ENCODE peak calls at places on chromosome 17, in seven cellular contexts. W is H9, O is omental fat pad, E is left ventricle myocardium inferior, C is fibroblast of lung, A is GM23338, J is left lung. X is an unnamed sample.

GRCh38 chr17:2137342-2138098 is 82.6 kb downstream of the HIC1 start:
- DNase-seq in O (no peak), W (peak), E (no peak), J (no peak), C (peak), A (peak), X (peak)

GRCh38 chr17:45640141-45640850 is 143.8 kb upstream of the CRHR1 start:
- DNase-seq in W (peak), J (peak), O (peak), E (peak), A (peak), C (peak), X (peak)

GRCh38 chr17:47324224-47325020 is 667 bp downstream of the EFCAB13 start:
- DNase-seq in A (peak), O (peak), E (peak), W (peak), J (peak), C (peak), X (peak)

GRCh38 chr17:47223007-47223406 is 13.9 kb downstream of the MYL4 start:
- DNase-seq in E (no peak), J (no peak), O (no peak), W (no peak), A (no peak), C (no peak), X (no peak)

GRCh38 chr17:73071387-73071999 is 21.0 kb downstream of the SLC39A11 start:
- DNase-seq in A (no peak), E (no peak), J (no peak), W (no peak), O (no peak), C (peak), X (no peak)

GRCh38 chr17:63024716-63025115 is 58.7 kb downstream of the TANC2 start:
- DNase-seq in O (no peak), C (peak), A (no peak), W (no peak), E (no peak), J (no peak), X (no peak)

GRCh38 chr17:4945176-4945943 is 3.0 kb downstream of the PFN1 start:
- DNase-seq in O (no peak), W (peak), J (peak), C (peak), A (peak), E (peak), X (peak)

GRCh38 chr17:29573871-29574731 is 5.6 kb downstream of the TP53I13 start:
- DNase-seq in O (no peak), A (no peak), J (peak), W (no peak), E (peak), C (no peak), X (no peak)

GRCh38 chr17:58452738-58453137 is 35.4 kb upstream of the RNF43 start:
- DNase-seq in C (peak), E (no peak), A (no peak), O (no peak), W (no peak), J (no peak), X (no peak)

GRCh38 chr17:58446086-58446485 is 28.8 kb upstream of the RNF43 start:
- DNase-seq in C (no peak), J (no peak), A (peak), O (no peak), W (no peak), E (no peak), X (no peak)

DNA sequence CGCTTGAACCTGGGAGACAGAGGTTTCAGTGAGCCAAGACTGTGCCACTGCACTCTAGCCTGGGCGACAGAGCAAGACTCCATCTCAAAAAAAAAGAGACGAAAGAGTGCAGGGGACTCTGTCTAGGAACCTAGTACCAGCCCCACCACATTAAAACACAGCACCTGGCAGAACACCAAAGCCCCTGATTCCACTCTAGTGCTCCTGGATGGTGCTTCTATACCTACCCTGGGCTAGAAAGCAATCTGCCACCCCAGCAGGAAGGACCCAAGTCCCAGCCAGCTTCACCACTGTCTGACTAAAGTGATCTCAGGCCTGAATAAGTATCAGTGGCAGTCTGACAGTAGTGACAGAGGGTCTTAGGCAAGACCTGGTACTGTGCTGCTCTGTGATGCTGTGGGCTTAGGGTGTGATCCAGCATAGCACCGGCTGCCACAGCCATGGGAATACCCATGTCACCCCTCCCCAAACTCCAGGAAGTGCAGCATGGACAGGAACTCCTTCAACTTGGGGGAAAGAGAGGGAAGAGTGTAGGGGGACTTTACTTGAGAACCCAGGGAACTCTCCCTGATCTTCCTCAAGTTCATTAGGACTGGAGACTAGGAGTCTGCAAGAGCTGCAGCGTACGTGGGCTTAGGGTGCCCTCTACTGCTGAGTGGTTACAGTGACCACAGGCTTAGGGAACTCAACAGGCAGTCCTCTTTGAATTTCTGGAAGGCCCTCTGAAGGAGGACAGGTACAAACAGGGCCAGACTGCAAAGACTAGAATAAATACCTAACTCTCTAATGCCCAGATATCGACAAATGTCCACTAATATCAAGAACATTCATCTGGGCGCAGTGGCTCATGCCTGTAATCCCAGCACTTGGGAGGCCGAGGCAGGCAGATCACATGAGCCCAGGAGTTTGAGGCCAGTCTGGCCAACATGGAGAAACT is 30.0 kb upstream of the RNF43 start:
- DNase-seq in W (peak), A (peak), E (peak), O (no peak), C (peak), J (peak), X (peak)
- TF ChIP-seq CTCF in W (peak), A (peak), E (peak), O (no peak), C (peak), J (peak), X (peak)

GRCh38 chr17:56121661-56122060 is 31.6 kb upstream of the ANKFN1 start:
- DNase-seq in W (no peak), O (no peak), C (no peak), A (peak), E (no peak), J (no peak), X (no peak)
- TF ChIP-seq CTCF in W (peak), O (no peak), C (peak), A (peak), E (no peak), J (no peak), X (no peak)

GRCh38 chr17:79188048-79188447 is 113.4 kb downstream of the ENGASE start:
- DNase-seq in J (no peak), C (no peak), O (no peak), A (peak), E (no peak), W (peak), X (no peak)
- TF ChIP-seq CTCF in J (no peak), C (peak), O (no peak), A (peak), E (peak), W (peak), X (no peak)

GRCh38 chr17:57955183-57955952 is at the start of gene CUEDC1:
- DNase-seq in C (peak), W (peak), J (peak), A (peak), E (peak), O (no peak), X (peak)
- TF ChIP-seq CTCF in C (no peak), W (peak), J (peak), A (no peak), E (peak), O (no peak), X (peak)

X was measured in CD14-positive monocyte.